ENCODE peak calls at places on chromosomes 12 and 14, in five cellular contexts. F, I, O, P and U are unnamed samples.

GRCh38 chr14:105162374-105162979 is 6.1 kb downstream of the JAG2 start:
- DNase-seq in F (no peak), O (no peak), I (no peak), P (no peak), U (no peak)

GRCh38 chr14:22977684-22978486 is 4.5 kb downstream of the AJUBA start:
- DNase-seq in I (peak), F (peak), P (no peak), O (peak), U (peak)

GRCh38 chr12:117685115-117685926 is 283.5 kb downstream of the KSR2 start:
- DNase-seq in I (peak), F (no peak), O (peak), P (no peak), U (peak)

GRCh38 chr12:58206876-58207275 is 265.5 kb downstream of the ATP23 start:
- DNase-seq in I (no peak), F (no peak), P (no peak), O (no peak), U (no peak)

GRCh38 chr12:92912052-92912451 is 17.0 kb downstream of the EEA1 start:
- DNase-seq in F (no peak), P (no peak), O (no peak), I (no peak), U (peak)

GRCh38 chr12:48169011-48169410 is 11.7 kb upstream of the ASB8 start:
- DNase-seq in P (no peak), F (no peak), I (no peak), O (no peak), U (no peak)

GRCh38 chr14:50501642-50502041 is 30.7 kb downstream of the MAP4K5 start:
- DNase-seq in P (no peak), O (no peak), F (peak), I (no peak), U (peak)

GRCh38 chr14:20620798-20621478 is 20.6 kb downstream of the OR6S1 start:
- DNase-seq in F (no peak), O (no peak), I (peak), P (no peak), U (no peak)

GRCh38 chr14:57831981-57832380 is 33.9 kb downstream of the SLC35F4 start:
- DNase-seq in I (no peak), O (no peak), F (no peak), P (no peak), U (no peak)

GRCh38 chr14:23078692-23079116 is 16.2 kb downstream of the ACIN1 start:
- DNase-seq in O (peak), P (no peak), F (peak), I (peak), U (peak)

GRCh38 chr14:67943947-67944346 is 124.4 kb downstream of the RAD51B start:
- DNase-seq in P (peak), F (peak), I (peak), O (no peak), U (peak)

GRCh38 chr12:32896438-32897275 is at the start of gene PKP2:
- DNase-seq in P (no peak), I (peak), O (peak), F (peak), U (no peak)

GRCh38 chr12:129887047-129887568 is 16.7 kb downstream of the TMEM132D start:
- DNase-seq in O (no peak), I (no peak), F (no peak), P (no peak), U (peak)

GRCh38 chr12:6363330-6364036 is 11.9 kb downstream of the SCNN1A start:
- DNase-seq in I (peak), O (peak), P (peak), F (peak), U (peak)

GRCh38 chr12:119667577-119668314 is at the start of gene PRKAB1:
- DNase-seq in P (peak), O (peak), I (peak), F (peak), U (peak)

GRCh38 chr14:92456215-92457017 is 57.2 kb upstream of the RIN3 start:
- DNase-seq in P (no peak), I (peak), F (peak), O (peak), U (peak)

GRCh38 chr14:100879194-100879593 is 24.3 kb downstream of the RTL1 start:
- DNase-seq in P (no peak), O (no peak), F (no peak), I (no peak), U (no peak)

GRCh38 chr12:120759591-120760348 is 34.1 kb downstream of the ACADS start:
- DNase-seq in P (no peak), O (no peak), I (no peak), F (no peak), U (no peak)

GRCh38 chr14:57254884-57255283 is 13.8 kb downstream of the EXOC5 start:
- DNase-seq in P (no peak), F (no peak), O (no peak), I (no peak), U (no peak)

GRCh38 chr12:11022520-11022919 is at the start of gene TAS2R19:
- DNase-seq in O (no peak), P (no peak), F (no peak), I (no peak), U (no peak)

GRCh38 chr12:22684526-22685118 is 59.7 kb downstream of the ETNK1 start:
- DNase-seq in F (peak), I (no peak), P (no peak), O (no peak), U (peak)

GRCh38 chr14:55938249-55938791 is 179.9 kb upstream of the PELI2 start:
- DNase-seq in F (peak), O (no peak), P (no peak), I (no peak), U (peak)

GRCh38 chr12:40198601-40199000 is 26.2 kb upstream of the LRRK2 start:
- DNase-seq in I (no peak), F (no peak), O (no peak), P (no peak), U (no peak)

GRCh38 chr12:26369588-26369987 is 174.2 kb downstream of the SSPN start:
- DNase-seq in F (peak), P (no peak), I (no peak), O (no peak), U (peak)

GRCh38 chr12:106288510-106289195 is 13.9 kb upstream of the TCP11L2 start:
- DNase-seq in O (no peak), P (no peak), I (no peak), F (peak), U (peak)

GRCh38 chr14:75851574-75851866 is 130.3 kb downstream of the TGFB3 start:
- DNase-seq in I (no peak), F (no peak), O (no peak), P (no peak), U (no peak)

GRCh38 chr12:88529531-88530488 is 50.5 kb downstream of the KITLG start:
- DNase-seq in F (no peak), P (no peak), I (peak), O (no peak), U (peak)

GRCh38 chr12:87827638-87828264 is 201.4 kb downstream of the C12orf50 start:
- DNase-seq in O (no peak), I (no peak), P (no peak), F (peak), U (no peak)

GRCh38 chr12:49019435-49020317 is 1.1 kb upstream of the PRKAG1 start:
- DNase-seq in F (peak), O (no peak), I (no peak), P (no peak), U (peak)

GRCh38 chr12:41459815-41460214 is 271.7 kb downstream of the PDZRN4 start:
- DNase-seq in F (no peak), P (no peak), O (no peak), I (no peak), U (no peak)

GRCh38 chr14:55814064-55814463 is 234.1 kb downstream of the KTN1 start:
- DNase-seq in I (no peak), F (peak), P (no peak), O (no peak), U (no peak)

GRCh38 chr14:21825147-21825743 is 151.6 kb upstream of the OR4E1 start:
- DNase-seq in O (no peak), P (peak), F (peak), I (no peak), U (no peak)

GRCh38 chr12:32444895-32445294 is 45.5 kb downstream of the FGD4 start:
- DNase-seq in I (peak), F (peak), O (no peak), P (no peak), U (peak)

GRCh38 chr12:2451025-2451424 is 343.7 kb upstream of the FKBP4 start:
- DNase-seq in F (no peak), P (no peak), I (no peak), O (no peak), U (peak)

DNA sequence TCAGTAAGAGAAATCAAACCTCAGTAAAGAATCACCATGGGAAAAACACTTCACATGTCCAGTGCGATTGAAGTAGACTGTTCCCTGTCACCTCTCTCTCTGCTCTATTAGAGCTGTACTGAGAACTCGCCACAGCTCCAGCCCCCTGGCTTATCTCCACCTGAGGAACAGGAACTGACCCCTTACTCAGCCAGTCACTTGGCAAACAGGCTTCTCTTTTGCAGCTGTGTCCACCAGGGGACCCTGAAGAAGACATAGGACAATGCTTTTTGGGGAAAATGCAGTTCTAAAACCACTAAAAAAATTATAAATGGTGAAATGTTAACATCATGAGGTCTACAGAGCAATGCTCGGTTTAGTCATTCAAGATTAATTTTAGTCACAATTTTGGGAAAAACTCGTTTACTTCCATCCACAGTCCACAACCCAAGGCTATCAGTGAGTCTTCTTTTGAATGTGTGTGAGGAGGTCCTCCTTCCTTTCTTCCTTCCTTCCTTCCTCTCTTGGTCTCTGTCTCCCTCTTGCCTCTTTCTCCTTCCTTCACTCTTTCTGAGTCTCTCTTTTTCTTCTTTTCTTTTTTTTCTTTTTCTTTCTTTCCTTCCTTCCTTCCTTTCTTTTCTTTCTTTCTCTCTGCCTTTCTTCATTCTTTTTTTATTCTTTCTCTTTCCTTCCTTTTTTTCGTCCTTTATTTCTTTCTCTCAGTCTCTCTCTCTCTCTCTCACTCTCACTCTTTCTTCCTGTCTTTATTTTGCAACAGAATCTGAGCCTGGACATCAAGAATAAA is 1189.5 kb upstream of the TMEM132C start:
- DNase-seq in O (no peak), I (no peak), F (no peak), P (no peak), U (no peak)
- TF ChIP-seq CTCF in O (no peak), I (no peak), F (no peak), P (no peak), U (no peak)

GRCh38 chr14:95452176-95452889 is 64.1 kb downstream of the SYNE3 start:
- DNase-seq in I (no peak), P (no peak), F (peak), O (no peak), U (no peak)
- TF ChIP-seq CTCF in I (no peak), P (no peak), F (peak), O (peak), U (peak)

DNA sequence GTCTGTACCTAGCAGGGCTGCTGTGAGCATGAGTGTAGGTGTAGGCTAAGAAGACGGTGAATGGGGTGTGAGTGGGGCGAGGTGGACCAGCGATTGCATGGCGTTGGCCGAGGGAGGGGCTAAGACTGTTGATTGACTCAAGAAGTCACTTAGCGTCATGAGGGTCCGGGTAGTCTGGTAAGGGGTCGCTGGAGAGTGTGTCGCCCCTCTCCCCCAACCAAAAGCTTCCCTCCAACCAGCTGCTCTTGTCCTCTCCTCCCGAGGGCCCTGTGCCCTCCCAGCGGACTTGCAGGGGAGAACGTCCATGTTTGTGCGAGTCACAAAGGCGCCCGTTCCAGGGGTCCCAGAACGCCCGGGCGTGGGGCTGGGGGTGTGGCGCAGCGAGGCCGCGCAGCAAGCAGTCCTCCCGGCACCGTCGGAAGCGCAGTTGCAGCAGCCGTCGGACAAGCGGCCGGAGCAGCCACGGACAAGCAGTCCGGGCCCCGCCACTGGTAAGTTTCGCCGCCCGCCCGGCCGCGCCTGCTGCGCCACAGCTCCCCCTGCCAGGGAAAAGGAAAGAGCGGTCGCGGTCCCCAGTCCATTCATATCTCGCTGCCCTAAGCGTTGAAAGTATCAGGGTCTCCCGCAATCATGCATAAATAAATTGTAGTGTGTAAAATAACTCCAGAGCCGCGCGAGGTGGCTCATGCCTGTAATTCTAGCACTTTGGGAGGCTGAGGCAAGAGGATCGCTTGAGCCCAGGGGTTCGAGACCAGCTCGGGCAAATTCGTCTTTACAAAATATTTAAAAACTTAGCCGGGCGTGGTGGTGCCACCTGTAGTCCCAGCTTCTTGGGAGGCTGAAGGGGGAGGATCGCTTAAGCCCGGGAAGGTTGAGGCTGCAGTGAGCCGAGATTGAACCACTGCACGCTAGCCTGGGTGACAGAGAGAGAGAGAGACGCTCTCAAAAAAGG is at the start of gene CCDC63:
- DNase-seq in O (peak), I (peak), F (peak), P (peak), U (peak)
- TF ChIP-seq CTCF in O (peak), I (peak), F (peak), P (peak), U (peak)

DNA sequence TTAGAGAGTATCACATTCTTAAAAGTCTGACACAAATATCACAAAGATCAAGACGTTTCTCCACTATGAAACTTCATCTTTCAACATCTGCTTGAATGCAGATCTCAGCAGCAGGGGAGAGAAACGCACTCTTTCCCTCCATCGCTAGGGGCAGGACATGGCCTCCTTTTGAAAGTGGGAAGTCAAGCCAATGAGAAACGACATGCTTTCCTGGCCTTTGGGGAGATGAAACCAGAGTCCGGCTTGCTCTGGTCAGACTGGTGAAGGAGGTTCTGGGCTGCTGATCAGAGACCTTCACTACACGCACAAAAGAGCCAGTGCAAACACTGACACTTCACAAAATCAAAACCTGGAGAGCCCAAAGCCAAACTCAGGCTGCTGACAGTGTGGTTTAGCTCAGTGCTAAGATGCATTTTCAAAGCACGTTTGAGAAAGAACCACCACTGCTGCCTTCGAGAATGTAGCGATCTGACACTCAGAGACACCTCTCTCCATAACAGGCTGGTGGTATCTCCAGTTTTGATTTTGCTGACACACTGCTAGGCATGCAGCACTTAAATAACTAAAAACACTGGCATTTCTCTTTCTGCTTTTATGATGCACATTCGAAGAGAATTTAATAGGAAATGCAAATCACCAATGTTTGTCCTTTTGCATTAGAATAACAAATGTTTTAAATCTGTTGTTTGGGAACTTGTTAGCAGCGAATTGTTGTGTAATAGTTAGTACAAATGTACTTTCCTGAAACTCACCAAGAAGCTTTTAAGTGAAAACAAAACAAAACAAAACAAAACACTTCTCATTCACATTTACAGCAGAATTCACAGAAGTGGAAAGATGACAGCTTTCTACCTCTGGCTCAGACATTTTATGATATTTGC is 93.9 kb upstream of the OVCH1 start:
- DNase-seq in I (no peak), P (no peak), O (peak), F (peak), U (peak)
- TF ChIP-seq CTCF in I (no peak), P (no peak), O (peak), F (peak), U (peak)

GRCh38 chr14:35821546-35822411 is 4.4 kb upstream of the BRMS1L start:
- DNase-seq in F (peak), O (no peak), P (no peak), I (no peak), U (peak)
- TF ChIP-seq CTCF in F (peak), O (peak), P (peak), I (peak), U (peak)